ENCODE peak calls at places on chromosome 20, in nine cellular contexts. N, I, F, L, R, E, S, W and K are unnamed samples.

GRCh38 chr20:23049201-23049932 is at the start of gene THBD:
- DNase-seq in E (peak; percentile 73), I (peak; percentile 56), S (peak; percentile 88), R (peak; percentile 86), F (peak; percentile 94), N (no peak), L (peak; percentile 44), W (peak; percentile 64), K (no peak)

GRCh38 chr20:49400410-49400809 is 82.1 kb downstream of the KCNB1 start:
- DNase-seq in I (peak; percentile 32), S (no peak), F (no peak), W (no peak), E (no peak), R (peak; percentile 93), L (no peak), N (no peak), K (no peak)

GRCh38 chr20:1933465-1933870 is 38.3 kb downstream of the SIRPA start:
- DNase-seq in F (no peak), I (no peak), N (peak; percentile 42), L (no peak), S (no peak), R (peak; percentile 94), E (peak; percentile 61), W (no peak), K (no peak)

GRCh38 chr20:32281711-32282110 is 4.3 kb downstream of the KIF3B start:
- DNase-seq in W (no peak), I (no peak), E (no peak), L (no peak), S (no peak), R (no peak), F (no peak), N (no peak), K (no peak)

GRCh38 chr20:54545959-54546358 is 70.6 kb downstream of the DOK5 start:
- DNase-seq in S (no peak), R (no peak), W (no peak), L (peak; percentile 34), E (peak; percentile 0), F (no peak), N (no peak), I (no peak), K (no peak)

GRCh38 chr20:43058077-43058476 is 131.6 kb downstream of the PTPRT start:
- DNase-seq in N (no peak), E (no peak), L (no peak), R (no peak), F (no peak), I (no peak), W (no peak), S (no peak), K (no peak)

GRCh38 chr20:40607927-40608326 is 81.1 kb downstream of the MAFB start:
- DNase-seq in S (no peak), L (no peak), W (no peak), F (no peak), R (no peak), E (no peak), I (no peak), N (no peak), K (no peak)

GRCh38 chr20:13821876-13822275 is 37.0 kb downstream of the NDUFAF5 start:
- DNase-seq in N (no peak), E (peak; percentile 66), I (no peak), L (no peak), F (no peak), S (peak; percentile 53), W (no peak), R (no peak), K (no peak)

GRCh38 chr20:63097336-63097831 is 90.6 kb upstream of the BHLHE23 start:
- DNase-seq in L (no peak), W (no peak), F (no peak), S (peak; percentile 13), E (no peak), R (peak; percentile 42), N (no peak), I (peak; percentile 3), K (no peak)

GRCh38 chr20:51735728-51736600 is 32.2 kb downstream of the ATP9A start:
- DNase-seq in R (no peak), W (no peak), L (no peak), N (no peak), I (peak; percentile 71), F (no peak), E (no peak), S (no peak), K (no peak)

GRCh38 chr20:51740838-51741237 is 27.4 kb downstream of the ATP9A start:
- DNase-seq in N (no peak), W (no peak), E (no peak), F (no peak), R (no peak), L (no peak), I (no peak), S (no peak), K (no peak)

GRCh38 chr20:51739722-51740249 is 28.4 kb downstream of the ATP9A start:
- DNase-seq in N (no peak), S (no peak), E (no peak), R (no peak), I (no peak), F (no peak), L (no peak), W (no peak), K (no peak)

GRCh38 chr20:51736947-51737346 is 31.2 kb downstream of the ATP9A start:
- DNase-seq in S (no peak), N (no peak), W (no peak), I (no peak), E (no peak), L (no peak), F (no peak), R (no peak), K (no peak)

DNA sequence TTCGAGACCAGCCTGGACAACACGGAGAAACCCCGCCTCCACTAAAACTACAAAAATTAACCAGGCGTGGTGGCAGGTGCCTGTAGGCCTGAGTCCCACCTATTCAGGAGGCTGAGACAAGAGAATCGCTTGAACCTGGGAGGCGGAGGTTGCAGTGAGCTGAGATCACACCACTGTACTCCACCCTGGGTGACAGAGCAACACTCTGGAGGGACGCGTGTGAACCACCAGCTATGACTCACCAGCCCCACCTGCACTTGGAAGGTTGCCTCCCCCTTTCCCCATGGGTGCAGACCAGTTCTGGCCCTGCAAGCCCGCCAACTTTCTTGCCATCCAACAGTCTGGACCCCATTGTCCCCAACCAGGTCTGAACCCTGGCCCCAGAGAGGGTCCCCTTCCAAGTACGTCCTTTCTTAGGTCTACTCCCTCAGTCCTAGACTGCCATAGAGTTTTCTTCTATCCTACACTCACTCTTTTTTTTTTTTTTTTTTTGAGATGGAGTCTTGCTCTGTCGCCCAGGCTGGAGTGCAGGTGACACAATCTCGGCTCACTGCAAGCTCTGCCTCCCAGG is 29.2 kb downstream of the ATP9A start:
- DNase-seq in F (peak; percentile 35), R (no peak), W (no peak), I (peak; percentile 44), N (no peak), L (no peak), S (no peak), E (no peak), K (no peak)
- H3K4me3 ChIP-seq in F (no peak overlapping the region), R (no peak overlapping the region), W (no peak overlapping the region), I (no peak overlapping the region), N (no peak overlapping the region), L (no peak overlapping the region), S (no peak overlapping the region), E (no peak overlapping the region), K (no peak overlapping the region)

GRCh38 chr20:36663026-36663425 is 17.0 kb upstream of the SLA2 start:
- DNase-seq in E (no peak), F (no peak), I (no peak), W (no peak), N (no peak), R (no peak), S (no peak), L (no peak), K (no peak)

GRCh38 chr20:36654506-36654905 is 8.5 kb upstream of the SLA2 start:
- DNase-seq in I (no peak), R (no peak), F (no peak), E (no peak), W (no peak), S (no peak), N (no peak), L (no peak), K (no peak)

GRCh38 chr20:36653456-36653855 is 7.5 kb upstream of the SLA2 start:
- DNase-seq in I (no peak), L (no peak), S (no peak), R (no peak), E (no peak), F (no peak), N (no peak), W (no peak), K (no peak)

GRCh38 chr20:36656733-36657132 is 10.7 kb upstream of the SLA2 start:
- DNase-seq in F (no peak), N (no peak), L (no peak), E (no peak), W (no peak), S (no peak), I (no peak), R (no peak), K (no peak)

GRCh38 chr20:36658300-36658699 is 12.3 kb upstream of the SLA2 start:
- DNase-seq in L (no peak), E (no peak), W (no peak), R (no peak), F (no peak), S (no peak), I (no peak), N (no peak), K (peak; percentile 87)
- H3K4me3 ChIP-seq in L (no peak overlapping the region), E (no peak overlapping the region), W (no peak overlapping the region), R (no peak overlapping the region), F (no peak overlapping the region), S (no peak overlapping the region), I (no peak overlapping the region), N (no peak overlapping the region), K (no peak overlapping the region)

GRCh38 chr20:24987873-24988835 is 4.4 kb downstream of the APMAP start:
- DNase-seq in E (no peak), F (no peak), W (no peak), S (peak; percentile 25), L (no peak), N (no peak), I (no peak), R (peak; percentile 10), K (no peak)
- H3K4me3 ChIP-seq in E (no peak overlapping the region), F (no peak overlapping the region), W (no peak overlapping the region), S (no peak overlapping the region), L (no peak overlapping the region), N (no peak overlapping the region), I (no peak overlapping the region), R (no peak overlapping the region), K (no peak overlapping the region)

GRCh38 chr20:58795923-58796245 is 54.8 kb downstream of the GNAS-AS1 start:
- DNase-seq in I (no peak), S (no peak), L (no peak), W (no peak), F (no peak), R (no peak), N (no peak), E (no peak), K (no peak)

GRCh38 chr20:58802061-58802460 is 48.6 kb downstream of the GNAS-AS1 start:
- DNase-seq in R (no peak), L (no peak), F (no peak), N (no peak), I (no peak), E (no peak), W (no peak), S (no peak), K (no peak)

GRCh38 chr20:58803533-58803932 is 47.2 kb downstream of the GNAS-AS1 start:
- DNase-seq in L (no peak), I (no peak), S (no peak), F (no peak), W (no peak), R (no peak), E (no peak), N (no peak), K (no peak)

GRCh38 chr20:58797371-58798050 is 53.2 kb downstream of the GNAS-AS1 start:
- DNase-seq in F (no peak), N (no peak), E (no peak), L (no peak), W (no peak), I (no peak), S (no peak), R (no peak), K (no peak)

GRCh38 chr20:58800134-58800650 is 50.5 kb downstream of the GNAS-AS1 start:
- DNase-seq in E (no peak), F (no peak), S (no peak), I (no peak), N (no peak), W (peak; percentile 52), R (no peak), L (no peak), K (no peak)
- H3K4me3 ChIP-seq in E (no peak overlapping the region), F (no peak overlapping the region), S (no peak overlapping the region), I (no peak overlapping the region), N (no peak overlapping the region), W (no peak overlapping the region), R (no peak overlapping the region), L (no peak overlapping the region), K (no peak overlapping the region)